ENCODE peak calls at places on chromosomes 5 and 9, in five cellular contexts. One of them, this sample, is unnamed.

GRCh38 chr9:18422296-18423036 is 51.5 kb upstream of the ADAMTSL1 start:
- DNase-seq in left ventricle myocardium inferior: no peak
- DNase-seq in fibroblast of mammary gland: no peak
- DNase-seq in uterus: no peak
- DNase-seq in fibroblast of the aortic adventitia: no peak
- DNase-seq in this sample: no peak

GRCh38 chr9:131094015-131094414 is 2.3 kb upstream of the AIF1L start:
- DNase-seq in left ventricle myocardium inferior: no peak
- DNase-seq in fibroblast of mammary gland: no peak
- DNase-seq in uterus: no peak
- DNase-seq in fibroblast of the aortic adventitia: no peak
- DNase-seq in this sample: no peak

GRCh38 chr9:137988051-137988450 is 110.5 kb downstream of the CACNA1B start:
- DNase-seq in left ventricle myocardium inferior: no peak
- DNase-seq in fibroblast of mammary gland: no peak
- DNase-seq in uterus: no peak
- DNase-seq in fibroblast of the aortic adventitia: no peak
- DNase-seq in this sample: no peak

GRCh38 chr9:15293727-15294405 is 13.2 kb downstream of the TTC39B start:
- DNase-seq in left ventricle myocardium inferior: no peak
- DNase-seq in fibroblast of mammary gland: peak; percentile 75
- DNase-seq in uterus: no peak
- DNase-seq in fibroblast of the aortic adventitia: peak; percentile 56
- DNase-seq in this sample: no peak

GRCh38 chr5:98308231-98308630 is 465.2 kb upstream of the RGMB start:
- DNase-seq in left ventricle myocardium inferior: no peak
- DNase-seq in fibroblast of mammary gland: peak; percentile 45
- DNase-seq in uterus: no peak
- DNase-seq in fibroblast of the aortic adventitia: no peak
- DNase-seq in this sample: no peak

GRCh38 chr5:23014251-23014650 is 161.1 kb upstream of the CDH12 start:
- DNase-seq in left ventricle myocardium inferior: no peak
- DNase-seq in fibroblast of mammary gland: no peak
- DNase-seq in uterus: no peak
- DNase-seq in fibroblast of the aortic adventitia: no peak
- DNase-seq in this sample: no peak

GRCh38 chr5:132464155-132464939 is 26.2 kb downstream of the IRF1 start:
- DNase-seq in left ventricle myocardium inferior: no peak
- DNase-seq in fibroblast of mammary gland: no peak
- DNase-seq in uterus: peak; percentile 13
- DNase-seq in fibroblast of the aortic adventitia: no peak
- DNase-seq in this sample: no peak

GRCh38 chr5:657570-657969 is 35.6 kb downstream of the TPPP start:
- DNase-seq in left ventricle myocardium inferior: no peak
- DNase-seq in fibroblast of mammary gland: peak; percentile 88
- DNase-seq in uterus: no peak
- DNase-seq in fibroblast of the aortic adventitia: peak; percentile 25
- DNase-seq in this sample: peak; percentile 87

DNA sequence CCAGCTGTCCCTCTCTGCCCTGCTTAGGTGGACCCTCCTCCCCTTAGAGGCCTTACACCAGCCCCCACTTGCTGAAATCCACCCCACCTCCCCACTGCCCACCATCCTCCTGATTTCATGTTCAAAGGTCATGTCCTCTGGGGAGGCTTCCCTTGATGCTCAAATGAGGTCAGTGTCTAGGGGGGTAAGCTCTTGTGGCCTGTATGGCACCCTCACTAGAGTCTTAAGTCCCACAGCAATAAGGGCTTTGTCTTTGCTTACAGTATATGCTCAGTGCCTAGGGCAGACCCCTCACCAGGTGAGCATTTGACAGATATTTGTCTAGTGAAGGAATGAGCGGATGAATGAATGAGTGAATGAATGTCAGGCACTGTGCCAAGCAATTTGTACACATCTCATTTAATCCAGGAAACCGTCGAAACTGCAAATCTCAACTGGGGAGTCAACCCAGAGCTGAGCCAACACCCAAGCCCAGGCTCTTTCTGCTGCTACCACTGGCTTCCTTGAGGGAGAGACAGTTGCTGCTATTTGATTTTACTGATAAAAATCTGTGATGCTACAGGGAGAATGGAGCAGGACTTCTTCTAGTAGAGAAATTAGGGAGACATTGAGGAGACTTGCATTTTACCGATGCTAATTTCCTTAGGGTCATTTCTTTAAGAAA is 101.9 kb downstream of the IQGAP2 start:
- DNase-seq in left ventricle myocardium inferior: no peak
- DNase-seq in fibroblast of mammary gland: no peak
- DNase-seq in uterus: no peak
- DNase-seq in fibroblast of the aortic adventitia: no peak
- DNase-seq in this sample: no peak
- H3K4me3 ChIP-seq in left ventricle myocardium inferior: no peak overlapping the region
- H3K4me3 ChIP-seq in fibroblast of mammary gland: no peak overlapping the region
- H3K4me3 ChIP-seq in uterus: no peak overlapping the region
- H3K4me3 ChIP-seq in fibroblast of the aortic adventitia: no peak overlapping the region
- H3K4me3 ChIP-seq in this sample: no peak overlapping the region

DNA sequence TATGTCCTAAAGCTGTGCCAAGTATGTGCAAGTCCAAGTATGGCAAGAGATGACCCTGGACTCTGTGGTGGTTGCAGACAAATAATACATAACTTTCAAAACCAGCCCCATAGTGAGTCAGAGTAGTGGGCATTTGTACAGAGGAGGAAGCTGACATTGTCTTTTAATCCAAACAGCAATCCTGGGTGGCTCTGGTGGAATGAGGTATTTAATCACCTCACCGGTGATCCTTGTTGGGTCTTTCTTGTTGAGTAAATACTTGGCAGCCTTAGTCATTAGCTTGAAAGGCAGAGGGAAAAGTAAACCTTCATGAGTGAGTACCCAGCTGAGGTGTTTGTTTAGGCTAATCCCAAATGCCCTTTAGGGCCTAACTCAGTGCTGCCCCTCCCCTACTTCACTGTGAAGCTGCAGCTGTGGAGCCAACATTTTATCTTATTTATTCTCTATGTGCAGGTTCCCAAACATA is 148.7 kb upstream of the SLC12A2 start:
- DNase-seq in left ventricle myocardium inferior: no peak
- DNase-seq in fibroblast of mammary gland: peak; percentile 43
- DNase-seq in uterus: no peak
- DNase-seq in fibroblast of the aortic adventitia: peak; percentile 67
- DNase-seq in this sample: peak; percentile 70
- TF ChIP-seq CTCF in left ventricle myocardium inferior: no peak
- TF ChIP-seq CTCF in fibroblast of mammary gland: no peak
- TF ChIP-seq CTCF in uterus: no peak
- TF ChIP-seq CTCF in fibroblast of the aortic adventitia: no peak
- TF ChIP-seq CTCF in this sample: no peak

DNA sequence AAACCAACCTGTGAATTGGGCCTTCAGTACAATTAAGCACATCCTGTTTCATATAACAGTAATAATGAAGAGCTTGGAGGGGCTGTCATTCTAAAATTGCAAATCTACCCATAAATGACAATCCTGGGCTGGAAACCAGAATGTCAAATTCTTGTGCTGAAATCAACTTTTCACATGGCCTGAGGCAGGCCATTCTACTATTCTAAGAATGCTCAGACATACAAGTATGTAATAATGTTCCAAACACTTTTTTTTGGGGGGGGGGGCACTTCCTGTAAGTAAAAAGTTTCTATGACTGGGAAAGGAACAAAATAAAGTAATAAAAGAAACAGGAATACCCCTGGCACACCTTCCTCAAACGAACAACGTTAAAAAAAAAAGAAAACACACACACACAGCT is 1.5 kb downstream of the ETF1 start:
- DNase-seq in left ventricle myocardium inferior: no peak
- DNase-seq in fibroblast of mammary gland: no peak
- DNase-seq in uterus: no peak
- DNase-seq in fibroblast of the aortic adventitia: no peak
- DNase-seq in this sample: no peak
- H3K4me3 ChIP-seq in left ventricle myocardium inferior: peak overlapping the region; percentile 85
- H3K4me3 ChIP-seq in fibroblast of mammary gland: peak overlapping the region; percentile 93
- H3K4me3 ChIP-seq in uterus: peak overlapping the region; percentile 72
- H3K4me3 ChIP-seq in fibroblast of the aortic adventitia: peak overlapping the region; percentile 91
- H3K4me3 ChIP-seq in this sample: peak overlapping the region; percentile 97

GRCh38 chr5:13214182-13214581 is 730.3 kb downstream of the DNAH5 start:
- DNase-seq in left ventricle myocardium inferior: no peak
- DNase-seq in fibroblast of mammary gland: no peak
- DNase-seq in uterus: no peak
- DNase-seq in fibroblast of the aortic adventitia: no peak
- DNase-seq in this sample: no peak

GRCh38 chr5:13215370-13215769 is 729.1 kb downstream of the DNAH5 start:
- DNase-seq in left ventricle myocardium inferior: no peak
- DNase-seq in fibroblast of mammary gland: no peak
- DNase-seq in uterus: no peak
- DNase-seq in fibroblast of the aortic adventitia: no peak
- DNase-seq in this sample: no peak

GRCh38 chr5:13215806-13216205 is 728.7 kb downstream of the DNAH5 start:
- DNase-seq in left ventricle myocardium inferior: no peak
- DNase-seq in fibroblast of mammary gland: no peak
- DNase-seq in uterus: no peak
- DNase-seq in fibroblast of the aortic adventitia: no peak
- DNase-seq in this sample: no peak

GRCh38 chr5:13217636-13218035 is 726.9 kb downstream of the DNAH5 start:
- DNase-seq in left ventricle myocardium inferior: no peak
- DNase-seq in fibroblast of mammary gland: no peak
- DNase-seq in uterus: no peak
- DNase-seq in fibroblast of the aortic adventitia: peak; percentile 15
- DNase-seq in this sample: peak; percentile 47

DNA sequence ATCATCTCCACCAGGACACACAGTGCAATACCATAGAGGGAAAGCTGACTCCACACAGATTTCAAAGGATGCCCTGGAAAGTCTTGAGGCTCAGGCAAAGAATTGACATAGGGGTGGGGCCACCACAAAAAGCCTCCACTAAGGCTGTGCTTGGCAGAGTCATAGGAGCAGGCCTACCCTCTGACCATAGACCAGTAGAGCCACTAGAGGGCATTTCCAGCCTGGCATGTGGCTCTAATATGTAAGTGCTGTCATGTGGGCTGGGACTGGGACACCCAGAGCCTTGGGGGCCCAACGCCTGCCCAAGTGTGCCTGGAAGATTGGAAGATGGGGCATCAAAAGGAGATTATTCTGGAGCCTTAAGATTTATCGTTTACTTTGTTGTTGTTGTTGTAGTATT is 726.0 kb downstream of the DNAH5 start:
- DNase-seq in left ventricle myocardium inferior: no peak
- DNase-seq in fibroblast of mammary gland: no peak
- DNase-seq in uterus: no peak
- DNase-seq in fibroblast of the aortic adventitia: peak; percentile 3
- DNase-seq in this sample: no peak
- TF ChIP-seq CTCF in left ventricle myocardium inferior: no peak
- TF ChIP-seq CTCF in fibroblast of mammary gland: no peak
- TF ChIP-seq CTCF in uterus: no peak
- TF ChIP-seq CTCF in fibroblast of the aortic adventitia: peak; percentile 16
- TF ChIP-seq CTCF in this sample: peak; percentile 22

GRCh38 chr5:176364765-176365662 is at the start of gene ARL10:
- DNase-seq in left ventricle myocardium inferior: peak; percentile 48
- DNase-seq in fibroblast of mammary gland: peak; percentile 20
- DNase-seq in uterus: peak; percentile 40
- DNase-seq in fibroblast of the aortic adventitia: peak; percentile 17
- DNase-seq in this sample: no peak
- H3K4me3 ChIP-seq in left ventricle myocardium inferior: peak within 1 kb of the TSS; percentile 90
- H3K4me3 ChIP-seq in fibroblast of mammary gland: peak within 1 kb of the TSS; percentile 57
- H3K4me3 ChIP-seq in uterus: peak within 1 kb of the TSS; percentile 70
- H3K4me3 ChIP-seq in fibroblast of the aortic adventitia: peak within 1 kb of the TSS; percentile 72
- H3K4me3 ChIP-seq in this sample: peak within 1 kb of the TSS; percentile 56

GRCh38 chr5:160158087-160158486 is 38.8 kb upstream of the PWWP2A start:
- DNase-seq in left ventricle myocardium inferior: no peak
- DNase-seq in fibroblast of mammary gland: no peak
- DNase-seq in uterus: no peak
- DNase-seq in fibroblast of the aortic adventitia: no peak
- DNase-seq in this sample: no peak
- TF ChIP-seq CTCF in left ventricle myocardium inferior: no peak
- TF ChIP-seq CTCF in fibroblast of mammary gland: no peak
- TF ChIP-seq CTCF in uterus: no peak
- TF ChIP-seq CTCF in fibroblast of the aortic adventitia: no peak
- TF ChIP-seq CTCF in this sample: no peak